ENCODE peak calls at places on chromosomes 11 and 22, in seven cellular contexts. U is mesenchymal stem cell; D is CD8-positive, alpha-beta memory T cell; V is AG04450; O is lower lobe of right lung; T is upper lobe of right lung; C is NCI-H1105 treated with DMSO at 0.1 percent for 48 hours. X is an unnamed sample.

GRCh38 chr11:72683782-72684200 is 9.6 kb upstream of the PDE2A start:
- DNase-seq in U (peak), D (peak), V (no peak), O (peak), T (peak), C (peak), X (peak)

GRCh38 chr11:122634507-122634906 is 21.0 kb upstream of the UBASH3B start:
- DNase-seq in U (peak), D (no peak), V (no peak), O (peak), T (no peak), C (no peak), X (no peak)

GRCh38 chr11:64856382-64857227 is 12.2 kb upstream of the CDC42BPG start:
- DNase-seq in U (peak), D (no peak), V (no peak), O (peak), T (peak), C (no peak), X (peak)

GRCh38 chr11:15770798-15771414 is 585.4 kb downstream of the SOX6 start:
- DNase-seq in U (peak), D (no peak), V (peak), O (peak), T (peak), C (peak), X (peak)

GRCh38 chr11:105022998-105023397 is at the start of gene CASP5:
- DNase-seq in U (peak), D (no peak), V (no peak), O (no peak), T (no peak), C (no peak), X (no peak)

GRCh38 chr11:8608646-8609045 is 14.6 kb upstream of the STK33 start:
- DNase-seq in U (peak), D (no peak), V (no peak), O (no peak), T (no peak), C (no peak), X (peak)

GRCh38 chr22:32204856-32205722 is at the start of gene RFPL2:
- DNase-seq in U (peak), D (peak), V (no peak), O (peak), T (peak), C (peak), X (peak)

GRCh38 chr11:114821626-114822025 is 143.3 kb downstream of the NXPE2 start:
- DNase-seq in U (no peak), D (no peak), V (no peak), O (no peak), T (no peak), C (no peak), X (peak)

GRCh38 chr22:40224702-40225101 is 47.0 kb downstream of the TNRC6B start:
- DNase-seq in U (no peak), D (no peak), V (no peak), O (no peak), T (no peak), C (no peak), X (no peak)

GRCh38 chr11:69394234-69394891 is 87.1 kb upstream of the LINC01488 start:
- DNase-seq in U (no peak), D (no peak), V (no peak), O (no peak), T (peak), C (no peak), X (no peak)

X was measured in lung microvascular endothelial cell.